ENCODE peak calls at places on chromosomes 2 and 18, in seven cellular contexts. T is IMR-90, U is H1, O is H9, V is mesendoderm, J is neuronal stem cell, E is mesenchymal stem cell. G is an unnamed sample.

GRCh38 chr2:159399716-159400525 is 113.4 kb upstream of the WDSUB1 start:
- DNase-seq in T (peak; percentile 49), U (no peak), O (no peak), V (no peak), J (no peak), E (peak; percentile 23), G (peak; percentile 77)

GRCh38 chr18:21129586-21130216 is 18.1 kb upstream of the ROCK1 start:
- DNase-seq in T (peak; percentile 83), U (no peak), O (no peak), V (no peak), J (no peak), E (peak; percentile 20), G (no peak)

GRCh38 chr2:83640506-83640905 is 818.6 kb downstream of the SUCLG1 start:
- DNase-seq in T (no peak), U (no peak), O (no peak), V (no peak), J (no peak), E (no peak), G (no peak)

GRCh38 chr2:26718949-26719686 is 26.6 kb downstream of the KCNK3 start:
- DNase-seq in T (no peak), U (no peak), O (no peak), V (no peak), J (no peak), E (peak; percentile 33), G (no peak)

GRCh38 chr18:9916067-9916684 is 2.4 kb downstream of the VAPA start:
- DNase-seq in T (peak; percentile 25), U (no peak), O (no peak), V (no peak), J (no peak), E (peak; percentile 53), G (no peak)

GRCh38 chr2:151979694-151980093 is 119.2 kb downstream of the CACNB4 start:
- DNase-seq in T (no peak), U (no peak), O (no peak), V (peak; percentile 1), J (no peak), E (no peak), G (no peak)

GRCh38 chr2:119289093-119289492 is 65.5 kb downstream of the STEAP3 start:
- DNase-seq in T (no peak), U (no peak), O (no peak), V (no peak), J (no peak), E (no peak), G (no peak)

GRCh38 chr2:28976584-28976983 is 4.5 kb upstream of the TOGARAM2 start:
- DNase-seq in T (peak; percentile 84), U (no peak), O (no peak), V (peak; percentile 94), J (no peak), E (peak; percentile 59), G (peak; percentile 98)

GRCh38 chr2:158756976-158757375 is 38.1 kb upstream of the DAPL1 start:
- DNase-seq in T (peak; percentile 61), U (no peak), O (no peak), V (no peak), J (no peak), E (no peak), G (peak; percentile 5)

GRCh38 chr2:76008001-76008702 is 297.4 kb upstream of the GCFC2 start:
- DNase-seq in T (no peak), U (no peak), O (peak; percentile 26), V (peak; percentile 66), J (no peak), E (no peak), G (no peak)

GRCh38 chr2:101696272-101697123 is 1.0 kb upstream of the MAP4K4 start:
- DNase-seq in T (no peak), U (peak; percentile 3), O (peak; percentile 37), V (peak; percentile 25), J (no peak), E (no peak), G (peak; percentile 76)

GRCh38 chr18:9825571-9826073 is 60.2 kb upstream of the TXNDC2 start:
- DNase-seq in T (peak; percentile 96), U (no peak), O (no peak), V (no peak), J (no peak), E (peak; percentile 89), G (peak; percentile 73)

GRCh38 chr2:238774980-238775509 is 72.8 kb upstream of the TWIST2 start:
- DNase-seq in T (no peak), U (no peak), O (no peak), V (no peak), J (no peak), E (no peak), G (no peak)

GRCh38 chr18:21741511-21742322 is 1.1 kb downstream of the MIB1 start:
- DNase-seq in T (peak; percentile 9), U (no peak), O (peak; percentile 35), V (peak; percentile 54), J (peak; percentile 21), E (peak; percentile 43), G (peak; percentile 28)

GRCh38 chr2:178297091-178297411 is 102.7 kb downstream of the OSBPL6 start:
- DNase-seq in T (no peak), U (no peak), O (no peak), V (no peak), J (no peak), E (no peak), G (no peak)

GRCh38 chr2:235724964-235725603 is 231.2 kb downstream of the AGAP1 start:
- DNase-seq in T (no peak), U (no peak), O (no peak), V (no peak), J (no peak), E (peak; percentile 24), G (no peak)

GRCh38 chr2:123840614-123841013 is 184.5 kb upstream of the CNTNAP5 start:
- DNase-seq in T (no peak), U (no peak), O (no peak), V (no peak), J (no peak), E (no peak), G (no peak)

GRCh38 chr2:220665108-220665471 is 907.0 kb downstream of the EPHA4 start:
- DNase-seq in T (no peak), U (no peak), O (no peak), V (no peak), J (no peak), E (no peak), G (no peak)

GRCh38 chr2:214946949-214947348 is 137.5 kb upstream of the BARD1 start:
- DNase-seq in T (no peak), U (no peak), O (no peak), V (no peak), J (no peak), E (no peak), G (no peak)

GRCh38 chr2:238902285-238902684 is 54.4 kb downstream of the TWIST2 start:
- DNase-seq in T (no peak), U (no peak), O (no peak), V (no peak), J (no peak), E (no peak), G (no peak)

GRCh38 chr2:55047677-55048299 is 2.5 kb downstream of the RTN4 start:
- DNase-seq in T (peak; percentile 39), U (no peak), O (no peak), V (no peak), J (no peak), E (peak; percentile 65), G (peak; percentile 97)

GRCh38 chr2:29066989-29067605 is 7.2 kb downstream of the PCARE start:
- DNase-seq in T (peak; percentile 14), U (no peak), O (no peak), V (no peak), J (no peak), E (no peak), G (no peak)

GRCh38 chr2:80078290-80079036 is 226.1 kb downstream of the LRRTM1 start:
- DNase-seq in T (no peak), U (no peak), O (no peak), V (no peak), J (no peak), E (no peak), G (no peak)

GRCh38 chr2:48607307-48608014 is 10.2 kb upstream of the GTF2A1L start:
- DNase-seq in T (peak; percentile 22), U (no peak), O (no peak), V (no peak), J (no peak), E (no peak), G (no peak)

GRCh38 chr2:88450925-88451575 is 1.4 kb downstream of the FOXI3 start:
- DNase-seq in T (no peak), U (no peak), O (no peak), V (no peak), J (peak; percentile 12), E (no peak), G (no peak)

GRCh38 chr2:180625006-180625844 is 355.2 kb upstream of the UBE2E3 start:
- DNase-seq in T (peak; percentile 92), U (no peak), O (no peak), V (no peak), J (no peak), E (peak; percentile 63), G (no peak)

GRCh38 chr2:180630756-180631155 is 349.6 kb upstream of the UBE2E3 start:
- DNase-seq in T (peak; percentile 34), U (no peak), O (no peak), V (no peak), J (no peak), E (no peak), G (peak; percentile 12)
- H2BK120ac ChIP-seq in T (no peak overlapping the region), U (no peak overlapping the region), O (no peak overlapping the region), V (no peak overlapping the region), J (no peak overlapping the region), E (no peak overlapping the region), G (no peak overlapping the region)

GRCh38 chr2:64374686-64375085 is 79.3 kb upstream of the LGALSL start:
- DNase-seq in T (no peak), U (no peak), O (no peak), V (no peak), J (no peak), E (no peak), G (no peak)
- H2BK120ac ChIP-seq in T (no peak overlapping the region), U (no peak overlapping the region), O (no peak overlapping the region), V (no peak overlapping the region), J (no peak overlapping the region), E (no peak overlapping the region), G (no peak overlapping the region)

GRCh38 chr2:68653034-68653433 is 9.7 kb downstream of the PROKR1 start:
- DNase-seq in T (no peak), U (no peak), O (no peak), V (no peak), J (no peak), E (no peak), G (no peak)

GRCh38 chr2:68650645-68651044 is 7.3 kb downstream of the PROKR1 start:
- DNase-seq in T (no peak), U (no peak), O (no peak), V (no peak), J (no peak), E (no peak), G (no peak)

DNA sequence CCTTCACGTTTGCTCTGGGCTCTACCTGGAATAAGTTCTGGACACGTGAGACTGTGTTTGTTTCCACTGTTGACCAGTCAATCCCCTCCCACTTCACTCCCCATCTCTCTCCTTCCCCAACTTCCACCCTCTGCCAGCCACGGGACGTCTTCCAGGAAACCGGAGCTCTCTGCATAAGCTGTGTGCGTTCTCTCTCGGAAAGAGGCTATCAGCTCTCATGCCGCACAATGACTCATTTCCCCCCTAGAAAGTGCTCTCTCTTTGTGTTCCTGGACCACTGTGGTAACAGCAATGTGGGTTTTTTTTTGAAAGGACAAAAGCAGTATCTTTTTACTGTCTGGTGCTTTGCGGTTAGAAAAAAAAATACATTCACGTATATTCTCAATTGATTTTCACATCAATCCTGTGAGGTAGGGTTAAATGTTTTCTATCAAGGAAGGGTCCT is 10.2 kb downstream of the PROKR1 start:
- DNase-seq in T (peak; percentile 85), U (no peak), O (no peak), V (peak; percentile 28), J (no peak), E (peak; percentile 85), G (no peak)
- H2BK120ac ChIP-seq in T (no peak overlapping the region), U (no peak overlapping the region), O (no peak overlapping the region), V (no peak overlapping the region), J (no peak overlapping the region), E (no peak overlapping the region), G (no peak overlapping the region)

GRCh38 chr18:42745171-42745570 is 370.3 kb downstream of the RIT2 start:
- DNase-seq in T (no peak), U (no peak), O (no peak), V (peak; percentile 42), J (no peak), E (peak; percentile 2), G (no peak)
- H2BK120ac ChIP-seq in T (no peak overlapping the region), U (peak overlapping the region; percentile 58), O (no peak overlapping the region), V (no peak overlapping the region), J (no peak overlapping the region), E (no peak overlapping the region), G (no peak overlapping the region)

G was measured in trophoblast cell.